ENCODE peak calls at places on chromosomes 13 and 19, in six cellular contexts. One of them, this sample, is unnamed.

GRCh38 chr19:46134527-46134926 is 10.0 kb upstream of the IGFL3 start:
- DNase-seq in non-pigmented ciliary epithelial cell: no peak
- DNase-seq in IMR-90: peak
- DNase-seq in amygdala: no peak
- DNase-seq in COR-L47: no peak
- DNase-seq in RPMI8226: no peak
- DNase-seq in this sample: no peak

GRCh38 chr19:39795001-39795400 is 16.3 kb downstream of the LEUTX start:
- DNase-seq in non-pigmented ciliary epithelial cell: no peak
- DNase-seq in IMR-90: no peak
- DNase-seq in amygdala: no peak
- DNase-seq in COR-L47: no peak
- DNase-seq in RPMI8226: peak
- DNase-seq in this sample: peak

GRCh38 chr19:16113727-16114126 is 2.0 kb downstream of the RAB8A start:
- DNase-seq in non-pigmented ciliary epithelial cell: no peak
- DNase-seq in IMR-90: no peak
- DNase-seq in amygdala: no peak
- DNase-seq in COR-L47: no peak
- DNase-seq in RPMI8226: peak
- DNase-seq in this sample: peak

GRCh38 chr19:18768046-18768771 is 22.9 kb downstream of the COMP start:
- DNase-seq in non-pigmented ciliary epithelial cell: no peak
- DNase-seq in IMR-90: no peak
- DNase-seq in amygdala: no peak
- DNase-seq in COR-L47: no peak
- DNase-seq in RPMI8226: no peak
- DNase-seq in this sample: no peak

GRCh38 chr13:79457948-79458347 is 23.0 kb upstream of the NDFIP2 start:
- DNase-seq in non-pigmented ciliary epithelial cell: peak
- DNase-seq in IMR-90: peak
- DNase-seq in amygdala: no peak
- DNase-seq in COR-L47: no peak
- DNase-seq in RPMI8226: no peak
- DNase-seq in this sample: no peak

GRCh38 chr13:76336889-76337844 is 549.0 kb downstream of the KCTD12 start:
- DNase-seq in non-pigmented ciliary epithelial cell: no peak
- DNase-seq in IMR-90: no peak
- DNase-seq in amygdala: no peak
- DNase-seq in COR-L47: no peak
- DNase-seq in RPMI8226: no peak
- DNase-seq in this sample: no peak

GRCh38 chr19:1592023-1592754 is 476 bp downstream of the MBD3 start:
- DNase-seq in non-pigmented ciliary epithelial cell: no peak
- DNase-seq in IMR-90: peak
- DNase-seq in amygdala: peak
- DNase-seq in COR-L47: peak
- DNase-seq in RPMI8226: peak
- DNase-seq in this sample: peak

GRCh38 chr19:55692681-55693081 is 17.7 kb downstream of the EPN1 start:
- DNase-seq in non-pigmented ciliary epithelial cell: no peak
- DNase-seq in IMR-90: no peak
- DNase-seq in amygdala: no peak
- DNase-seq in COR-L47: no peak
- DNase-seq in RPMI8226: no peak
- DNase-seq in this sample: no peak

GRCh38 chr13:27372896-27373295 is 51.5 kb upstream of the GTF3A start:
- DNase-seq in non-pigmented ciliary epithelial cell: no peak
- DNase-seq in IMR-90: peak
- DNase-seq in amygdala: no peak
- DNase-seq in COR-L47: peak
- DNase-seq in RPMI8226: no peak
- DNase-seq in this sample: no peak

GRCh38 chr13:71866173-71867091 is 572 bp downstream of the DACH1 start:
- DNase-seq in non-pigmented ciliary epithelial cell: no peak
- DNase-seq in IMR-90: no peak
- DNase-seq in amygdala: no peak
- DNase-seq in COR-L47: peak
- DNase-seq in RPMI8226: peak
- DNase-seq in this sample: no peak

GRCh38 chr13:50236898-50237318 is 221.7 kb downstream of the KCNRG start:
- DNase-seq in non-pigmented ciliary epithelial cell: no peak
- DNase-seq in IMR-90: peak
- DNase-seq in amygdala: no peak
- DNase-seq in COR-L47: no peak
- DNase-seq in RPMI8226: no peak
- DNase-seq in this sample: no peak

GRCh38 chr19:12794196-12794921 is 3.1 kb downstream of the JUNB start:
- DNase-seq in non-pigmented ciliary epithelial cell: no peak
- DNase-seq in IMR-90: peak
- DNase-seq in amygdala: no peak
- DNase-seq in COR-L47: no peak
- DNase-seq in RPMI8226: no peak
- DNase-seq in this sample: no peak

GRCh38 chr19:34428549-34429285 is 536 bp downstream of the UBA2 start:
- DNase-seq in non-pigmented ciliary epithelial cell: no peak
- DNase-seq in IMR-90: peak
- DNase-seq in amygdala: no peak
- DNase-seq in COR-L47: no peak
- DNase-seq in RPMI8226: peak
- DNase-seq in this sample: peak

GRCh38 chr19:48967346-48968178 is 2.5 kb downstream of the FTL start:
- DNase-seq in non-pigmented ciliary epithelial cell: no peak
- DNase-seq in IMR-90: peak
- DNase-seq in amygdala: peak
- DNase-seq in COR-L47: no peak
- DNase-seq in RPMI8226: peak
- DNase-seq in this sample: no peak

GRCh38 chr13:99356216-99357089 is 49.3 kb upstream of the GPR183 start:
- DNase-seq in non-pigmented ciliary epithelial cell: peak
- DNase-seq in IMR-90: peak
- DNase-seq in amygdala: no peak
- DNase-seq in COR-L47: no peak
- DNase-seq in RPMI8226: peak
- DNase-seq in this sample: peak

GRCh38 chr19:5397804-5398692 is 57.2 kb upstream of the ZNRF4 start:
- DNase-seq in non-pigmented ciliary epithelial cell: no peak
- DNase-seq in IMR-90: no peak
- DNase-seq in amygdala: no peak
- DNase-seq in COR-L47: no peak
- DNase-seq in RPMI8226: peak
- DNase-seq in this sample: peak